ENCODE peak calls at places on chromosome 7, in four cellular contexts. H is mesendoderm; Q is CD4-positive, alpha-beta memory T cell; F is endothelial cell of umbilical vein. N is an unnamed sample.

GRCh38 chr7:132654150-132654549 is 77.9 kb upstream of the PLXNA4 start:
- DNase-seq in F (no peak), Q (peak), H (peak), N (no peak)

GRCh38 chr7:2629740-2630681 is 1.8 kb upstream of the TTYH3 start:
- DNase-seq in H (no peak), F (no peak), Q (no peak), N (no peak)

GRCh38 chr7:123958186-123958703 is 33.2 kb downstream of the SPAM1 start:
- DNase-seq in H (no peak), Q (no peak), F (no peak), N (no peak)

GRCh38 chr7:134520130-134520529 is 7.2 kb upstream of the AKR1B10 start:
- DNase-seq in H (no peak), Q (no peak), F (peak), N (no peak)

GRCh38 chr7:71521506-71521905 is 389.6 kb downstream of the GALNT17 start:
- DNase-seq in Q (no peak), H (no peak), F (no peak), N (no peak)

GRCh38 chr7:18345641-18346234 is 149.8 kb upstream of the HDAC9 start:
- DNase-seq in Q (peak), F (peak), H (peak), N (peak)

GRCh38 chr7:57199252-57199651 is 67.0 kb upstream of the ZNF479 start:
- DNase-seq in H (no peak), F (no peak), Q (no peak), N (no peak)

GRCh38 chr7:66296001-66296521 is 90.9 kb downstream of the TPST1 start:
- DNase-seq in F (no peak), Q (no peak), H (no peak), N (no peak)

GRCh38 chr7:26897928-26898327 is 33.5 kb upstream of the SKAP2 start:
- DNase-seq in Q (no peak), H (no peak), F (no peak), N (no peak)

GRCh38 chr7:45888185-45888992 is at the start of gene IGFBP1:
- DNase-seq in Q (no peak), H (peak), F (peak), N (no peak)

GRCh38 chr7:30921540-30921930 is 9.9 kb downstream of the AQP1 start:
- DNase-seq in Q (no peak), H (no peak), F (no peak), N (no peak)

GRCh38 chr7:45242698-45243097 is 85.1 kb downstream of the RAMP3 start:
- DNase-seq in H (no peak), F (no peak), Q (no peak), N (no peak)

GRCh38 chr7:105087981-105088380 is 74.0 kb downstream of the KMT2E start:
- DNase-seq in Q (no peak), F (no peak), H (no peak), N (no peak)

GRCh38 chr7:157279679-157279972 is 57.2 kb upstream of the DNAJB6 start:
- DNase-seq in H (no peak), Q (no peak), F (no peak), N (no peak)
- H3K4me3 ChIP-seq in H (no peak), Q (no peak), F (peak), N (no peak)

DNA sequence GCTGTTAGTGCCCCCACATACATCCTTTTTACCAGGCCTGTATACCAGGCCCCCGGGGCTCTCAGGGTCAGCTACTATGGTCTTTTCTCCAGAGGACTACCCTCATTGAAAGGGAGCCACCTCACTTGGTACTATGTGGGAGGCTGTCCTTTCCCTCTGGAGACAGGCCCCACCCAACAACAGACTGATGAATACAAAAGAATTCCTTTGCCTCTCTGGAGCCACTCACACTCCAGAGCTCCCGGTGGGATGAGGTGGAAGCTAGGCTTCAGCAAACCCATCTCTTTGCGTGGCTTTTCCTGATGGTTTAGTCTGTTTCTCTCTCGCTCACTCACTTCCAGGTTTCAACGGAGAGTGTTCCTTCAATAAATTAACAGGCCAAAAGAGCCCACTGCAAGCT is 30.3 kb downstream of the ANKMY2 start:
- DNase-seq in F (no peak), Q (no peak), H (peak), N (no peak)
- H3K4me3 ChIP-seq in F (no peak), Q (no peak), H (no peak), N (no peak)

GRCh38 chr7:100220833-100221718 is 1.3 kb downstream of the PVRIG start:
- DNase-seq in F (no peak), Q (peak), H (no peak), N (peak)
- H3K4me3 ChIP-seq in F (no peak), Q (peak), H (no peak), N (peak)

DNA sequence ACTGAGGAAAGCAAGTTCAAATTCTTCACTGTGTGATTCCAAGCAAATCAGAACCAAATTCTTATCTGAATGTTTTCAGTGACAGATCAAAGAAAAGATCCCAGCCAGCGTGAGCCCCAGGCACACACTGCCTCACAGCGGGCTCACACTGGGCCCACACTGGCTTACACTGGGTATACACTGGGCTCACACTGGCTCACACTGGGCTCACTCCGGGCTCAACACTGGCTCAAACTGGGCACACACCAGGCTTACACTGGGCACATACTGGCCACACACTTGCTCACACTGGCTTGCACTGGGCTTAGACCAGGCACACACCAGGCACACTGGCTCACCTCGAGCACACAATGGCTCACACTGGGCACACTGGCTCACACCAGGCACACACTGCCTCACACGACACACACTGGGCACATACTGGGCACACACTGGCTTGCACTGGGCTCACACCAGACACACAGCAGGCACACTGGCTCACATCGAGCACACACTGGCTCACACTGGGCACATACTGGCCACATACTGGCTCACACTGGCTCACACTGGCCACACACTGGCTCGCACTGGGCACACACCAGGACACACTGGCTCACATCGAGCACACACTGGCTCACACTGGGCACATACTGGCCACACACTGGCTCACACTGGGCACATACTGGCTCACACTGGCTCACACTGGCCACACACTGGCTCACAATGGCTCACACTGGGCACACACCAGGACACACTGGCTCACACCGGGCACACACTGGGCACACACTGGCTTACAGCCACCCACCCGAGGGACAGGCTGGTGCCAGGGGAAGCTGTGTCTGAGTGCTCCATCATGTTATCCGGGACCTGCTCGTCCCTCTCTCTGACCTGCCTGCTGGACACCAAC is 156.3 kb downstream of the PTPRN2 start:
- DNase-seq in H (no peak), Q (no peak), F (no peak), N (no peak)
- H3K4me3 ChIP-seq in H (no peak), Q (no peak), F (no peak), N (no peak)

GRCh38 chr7:51175992-51176388 is 140.6 kb downstream of the COBL start:
- DNase-seq in H (peak), F (no peak), Q (no peak), N (no peak)
- H3K4me3 ChIP-seq in H (no peak), F (no peak), Q (no peak), N (no peak)